ENCODE peak calls at places on chromosome 14, in six cellular contexts. C, X, F, L, N and G are unnamed samples.

GRCh38 chr14:64391113-64391725 is 3.1 kb downstream of the MTHFD1 start:
- DNase-seq in C (no peak), X (no peak), F (no peak), L (no peak), N (no peak), G (no peak)

GRCh38 chr14:41607966-41608663 is 1.4 kb downstream of the LRFN5 start:
- DNase-seq in C (no peak), X (no peak), F (no peak), L (no peak), N (no peak), G (no peak)

GRCh38 chr14:32023540-32023939 is 53.6 kb upstream of the ARHGAP5 start:
- DNase-seq in C (no peak), X (no peak), F (no peak), L (no peak), N (no peak), G (no peak)

GRCh38 chr14:100293497-100294212 is 12.6 kb downstream of the SLC25A29 start:
- DNase-seq in C (no peak), X (no peak), F (no peak), L (no peak), N (no peak), G (no peak)

GRCh38 chr14:31084385-31084784 is 58.2 kb upstream of the STRN3 start:
- DNase-seq in C (peak), X (no peak), F (peak), L (no peak), N (no peak), G (no peak)

GRCh38 chr14:98112211-98112780 is 1159.7 kb downstream of the BCL11B start:
- DNase-seq in C (no peak), X (no peak), F (no peak), L (no peak), N (no peak), G (peak)

GRCh38 chr14:82500222-82500621 is 966.6 kb upstream of the SEL1L start:
- DNase-seq in C (no peak), X (no peak), F (no peak), L (no peak), N (no peak), G (no peak)

GRCh38 chr14:60064491-60065072 is 27.1 kb upstream of the PCNX4 start:
- DNase-seq in C (peak), X (peak), F (peak), L (peak), N (peak), G (peak)

GRCh38 chr14:100153560-100153959 is 5.9 kb downstream of the DEGS2 start:
- DNase-seq in C (no peak), X (no peak), F (no peak), L (no peak), N (no peak), G (no peak)

GRCh38 chr14:90853116-90853515 is 36.9 kb upstream of the TTC7B start:
- DNase-seq in C (no peak), X (no peak), F (no peak), L (no peak), N (no peak), G (no peak)

GRCh38 chr14:65387628-65388027 is 24.9 kb upstream of the FUT8 start:
- DNase-seq in C (no peak), X (no peak), F (no peak), L (no peak), N (no peak), G (no peak)

GRCh38 chr14:56590535-56590951 is 10.9 kb downstream of the TMEM260 start:
- DNase-seq in C (no peak), X (no peak), F (no peak), L (no peak), N (no peak), G (no peak)

GRCh38 chr14:78989246-78989645 is 819.1 kb downstream of the NRXN3 start:
- DNase-seq in C (no peak), X (no peak), F (no peak), L (no peak), N (no peak), G (no peak)

GRCh38 chr14:56661478-56661877 is 81.9 kb downstream of the TMEM260 start:
- DNase-seq in C (no peak), X (no peak), F (no peak), L (no peak), N (no peak), G (no peak)

GRCh38 chr14:105258846-105259245 is 10.5 kb downstream of the BTBD6 start:
- DNase-seq in C (no peak), X (no peak), F (no peak), L (peak), N (no peak), G (no peak)

GRCh38 chr14:64253672-64254071 is 40.5 kb downstream of the ESR2 start:
- DNase-seq in C (no peak), X (peak), F (no peak), L (no peak), N (no peak), G (no peak)

GRCh38 chr14:80489513-80489912 is 278.2 kb upstream of the DIO2 start:
- DNase-seq in C (no peak), X (no peak), F (no peak), L (no peak), N (no peak), G (no peak)

GRCh38 chr14:24861083-24861630 is 188.8 kb downstream of the STXBP6 start:
- DNase-seq in C (peak), X (no peak), F (no peak), L (peak), N (no peak), G (no peak)

GRCh38 chr14:56379956-56380355 is 199.6 kb upstream of the TMEM260 start:
- DNase-seq in C (no peak), X (no peak), F (no peak), L (no peak), N (no peak), G (no peak)

GRCh38 chr14:51568366-51568765 is 83.3 kb upstream of the FRMD6 start:
- DNase-seq in C (no peak), X (no peak), F (no peak), L (no peak), N (no peak), G (no peak)

GRCh38 chr14:52551696-52552062 is 626 bp downstream of the TXNDC16 start:
- DNase-seq in C (peak), X (peak), F (peak), L (peak), N (no peak), G (peak)

GRCh38 chr14:99568567-99569560 is 35.1 kb downstream of the CCDC85C start:
- DNase-seq in C (no peak), X (peak), F (no peak), L (no peak), N (no peak), G (peak)

GRCh38 chr14:51116682-51117081 is 21.8 kb upstream of the TRIM9 start:
- DNase-seq in C (no peak), X (no peak), F (no peak), L (no peak), N (no peak), G (no peak)

GRCh38 chr14:22769369-22769768 is 2.9 kb downstream of the OXA1L start:
- DNase-seq in C (no peak), X (no peak), F (no peak), L (no peak), N (no peak), G (no peak)

GRCh38 chr14:105201156-105201927 is 20.2 kb upstream of the NUDT14 start:
- DNase-seq in C (no peak), X (no peak), F (no peak), L (no peak), N (no peak), G (no peak)

GRCh38 chr14:50770586-50770985 is 60.4 kb downstream of the NIN start:
- DNase-seq in C (no peak), X (no peak), F (no peak), L (no peak), N (no peak), G (no peak)

GRCh38 chr14:51004801-51005526 is 60.7 kb upstream of the PYGL start:
- DNase-seq in C (peak), X (no peak), F (no peak), L (peak), N (no peak), G (peak)

GRCh38 chr14:29274890-29275651 is 508.5 kb downstream of the FOXG1 start:
- DNase-seq in C (no peak), X (no peak), F (no peak), L (no peak), N (no peak), G (no peak)
- TF ChIP-seq MYC in C (no peak), X (no peak), F (no peak), L (no peak), N (no peak), G (no peak)

GRCh38 chr14:77032854-77033621 is 4.5 kb upstream of the IRF2BPL start:
- DNase-seq in C (peak), X (peak), F (no peak), L (peak), N (no peak), G (peak)
- TF ChIP-seq POLR2A in C (peak), X (no peak), F (no peak), L (peak), N (peak), G (no peak)

GRCh38 chr14:74720526-74720925 is 7.6 kb downstream of the FCF1 start:
- DNase-seq in C (no peak), X (no peak), F (no peak), L (no peak), N (no peak), G (no peak)
- TF ChIP-seq MYC in C (no peak), X (no peak), F (no peak), L (no peak), N (no peak), G (no peak)

GRCh38 chr14:49636866-49637265 is 1.8 kb upstream of the DNAAF2 start:
- DNase-seq in C (no peak), X (no peak), F (no peak), L (no peak), N (no peak), G (no peak)

GRCh38 chr14:49640540-49641417 is 5.7 kb upstream of the DNAAF2 start:
- DNase-seq in C (no peak), X (no peak), F (no peak), L (no peak), N (no peak), G (no peak)

GRCh38 chr14:49642163-49642562 is 7.1 kb upstream of the DNAAF2 start:
- DNase-seq in C (no peak), X (no peak), F (no peak), L (no peak), N (no peak), G (no peak)

GRCh38 chr14:49637534-49638078 is 2.6 kb upstream of the DNAAF2 start:
- DNase-seq in C (no peak), X (no peak), F (no peak), L (no peak), N (no peak), G (no peak)

GRCh38 chr14:49641697-49642129 is 6.7 kb upstream of the DNAAF2 start:
- DNase-seq in C (peak), X (no peak), F (no peak), L (no peak), N (no peak), G (no peak)
- TF ChIP-seq POLR2A in C (no peak), X (no peak), F (no peak), L (no peak), N (no peak), G (no peak)

DNA sequence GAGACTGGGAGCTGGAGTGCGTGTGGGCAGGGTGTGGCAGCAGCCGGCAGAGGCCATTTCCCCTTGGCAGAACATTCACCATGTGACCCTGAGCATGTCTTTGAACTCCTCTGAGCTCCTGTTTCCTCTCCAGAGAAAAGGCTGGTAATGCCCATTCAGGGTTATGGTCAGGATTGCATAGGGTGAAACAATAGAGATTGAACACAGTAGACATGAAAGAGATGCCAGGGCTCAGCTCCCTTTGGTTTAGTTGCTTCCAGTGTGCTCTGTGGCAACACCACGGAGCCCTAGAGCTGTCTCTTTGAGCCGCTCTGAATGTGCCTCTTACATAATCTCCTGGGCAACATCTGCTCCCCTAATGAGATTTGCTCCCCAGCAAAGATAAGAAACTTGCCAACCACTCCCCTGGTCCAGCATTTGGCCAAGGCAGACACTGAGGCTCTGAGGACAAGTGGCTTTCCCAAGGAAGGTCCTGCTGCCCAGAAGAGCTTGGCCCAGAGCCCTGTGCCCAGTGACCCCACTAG is 4.6 kb downstream of the IFI27 start:
- DNase-seq in C (no peak), X (peak), F (no peak), L (no peak), N (no peak), G (no peak)
- TF ChIP-seq MYC in C (no peak), X (no peak), F (no peak), L (no peak), N (no peak), G (no peak)

DNA sequence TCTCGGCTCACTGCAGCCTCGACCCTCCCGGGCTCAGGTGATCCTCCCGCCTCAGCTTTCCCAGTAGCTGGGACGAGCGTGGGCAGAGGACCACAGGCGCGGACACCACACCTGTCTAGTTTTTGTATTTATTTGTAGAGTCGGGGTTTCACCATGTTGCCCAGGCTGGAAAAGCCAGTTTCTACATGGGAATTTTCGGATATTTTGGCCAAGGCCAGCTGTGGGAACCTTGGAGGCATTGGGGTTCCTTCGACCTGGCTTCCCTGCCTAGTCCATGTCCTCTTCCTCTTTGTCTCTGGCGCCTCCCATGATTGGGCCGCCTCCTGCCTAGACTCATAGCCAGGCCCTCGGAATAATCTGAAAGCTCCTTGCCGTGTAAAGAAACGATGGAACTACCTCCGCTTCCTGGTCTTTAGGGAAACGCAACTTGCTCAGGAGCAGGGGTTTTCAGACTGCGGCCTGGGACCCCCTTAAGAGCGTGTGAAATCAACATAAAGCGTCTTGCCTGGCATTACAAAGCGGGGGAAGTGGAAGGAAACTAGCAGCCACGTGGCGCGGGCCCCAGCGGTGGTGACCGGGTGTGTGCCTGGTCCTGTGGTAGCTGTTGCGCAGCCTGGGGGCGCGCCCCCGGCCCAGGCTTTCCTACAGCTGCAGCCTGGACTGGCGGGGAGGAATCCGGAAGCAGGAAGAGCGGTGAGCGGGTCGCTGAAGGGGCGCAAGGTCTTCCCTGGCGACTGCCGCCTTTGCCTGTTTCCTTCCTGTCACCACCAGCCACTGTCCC is 1.4 kb upstream of the HSP90AA1 start:
- DNase-seq in C (no peak), X (peak), F (peak), L (no peak), N (peak), G (peak)
- TF ChIP-seq POLR2A in C (no peak), X (no peak), F (no peak), L (peak), N (peak), G (peak)